ENCODE peak calls at places on chromosomes 4 and X, in eight cellular contexts. T is Calu3, E is upper lobe of left lung, I is cardiac fibroblast, O is AG20443, K is neural crest cell, V is T-helper 9 cell, D is T-helper 17 cell. J is an unnamed sample.
A peak's percentile ranks its signal among the peaks of the same experiment; 100 is the strongest.

GRCh38 chr4:163191999-163192398 is 25.3 kb upstream of the NAF1 start:
- DNase-seq in T (no peak), E (no peak), I (peak; percentile 5), O (peak; percentile 18), K (no peak), V (no peak), D (no peak), J (no peak)

GRCh38 chrX:45868425-45868824 is 667.7 kb upstream of the DIPK2B start:
- DNase-seq in T (no peak), E (no peak), I (no peak), O (no peak), K (no peak), V (no peak), D (no peak), J (no peak)

GRCh38 chrX:44072631-44073030 is 99.4 kb upstream of the NDP start:
- DNase-seq in T (no peak), E (no peak), I (no peak), O (no peak), K (no peak), V (no peak), D (no peak), J (no peak)

GRCh38 chr4:36177946-36178345 is 66.4 kb downstream of the ARAP2 start:
- DNase-seq in T (no peak), E (no peak), I (no peak), O (no peak), K (no peak), V (no peak), D (no peak), J (no peak)

GRCh38 chrX:2468406-2469195 is 32.2 kb downstream of the DHRSX start:
- DNase-seq in T (no peak), E (no peak), I (no peak), O (no peak), K (no peak), V (no peak), D (no peak), J (no peak)

GRCh38 chrX:37745354-37745753 is 34.5 kb upstream of the CYBB start:
- DNase-seq in T (peak; percentile 76), E (no peak), I (peak; percentile 73), O (peak; percentile 62), K (peak; percentile 57), V (peak; percentile 74), D (peak; percentile 52), J (peak; percentile 55)

GRCh38 chr4:52869196-52869595 is 7.1 kb downstream of the RASL11B start:
- DNase-seq in T (no peak), E (peak; percentile 72), I (peak; percentile 55), O (peak; percentile 78), K (no peak), V (no peak), D (no peak), J (no peak)

GRCh38 chrX:68238568-68238967 is 194.7 kb downstream of the OPHN1 start:
- DNase-seq in T (peak; percentile 39), E (no peak), I (no peak), O (no peak), K (no peak), V (peak; percentile 0), D (no peak), J (no peak)

GRCh38 chrX:121103381-121103780 is 56.0 kb downstream of the GLUD2 start:
- DNase-seq in T (no peak), E (no peak), I (no peak), O (no peak), K (no peak), V (no peak), D (no peak), J (no peak)

GRCh38 chr4:140805293-140805692 is 49.1 kb upstream of the TBC1D9 start:
- DNase-seq in T (no peak), E (no peak), I (no peak), O (no peak), K (no peak), V (no peak), D (no peak), J (no peak)

GRCh38 chrX:57044226-57044625 is 48.9 kb upstream of the SPIN3 start:
- DNase-seq in T (no peak), E (no peak), I (no peak), O (no peak), K (no peak), V (no peak), D (no peak), J (no peak)

GRCh38 chr4:48877827-48878535 is 28.6 kb downstream of the OCIAD2 start:
- DNase-seq in T (no peak), E (no peak), I (no peak), O (no peak), K (no peak), V (no peak), D (no peak), J (no peak)

J was measured in activated effector memory CD4-positive, alpha-beta T cell treated with Interleukin-2 at 50 U/mL for 16 hours.